ENCODE peak calls at places on chromosomes 2 and 18, in six cellular contexts. S, N, R, B, A and T are unnamed samples.
A peak's percentile ranks its signal among the peaks of the same experiment; 100 is the strongest.

GRCh38 chr2:239296020-239296932 is 104.5 kb downstream of the HDAC4 start:
- DNase-seq in S (peak; percentile 13), R (no peak), A (peak; percentile 11), N (no peak), B (no peak), T (peak; percentile 64)

GRCh38 chr2:62471816-62472215 is 34.2 kb downstream of the TMEM17 start:
- DNase-seq in R (no peak), B (no peak), A (no peak), N (no peak), S (no peak), T (no peak)

GRCh38 chr2:215727507-215728503 is 285.5 kb downstream of the MREG start:
- DNase-seq in A (no peak), B (no peak), S (no peak), R (no peak), N (no peak), T (no peak)

GRCh38 chr18:62452280-62452824 is 70.5 kb upstream of the ZCCHC2 start:
- DNase-seq in N (no peak), A (no peak), R (peak; percentile 22), B (no peak), S (no peak), T (no peak)

GRCh38 chr2:11680901-11681721 is 11.1 kb upstream of the NTSR2 start:
- DNase-seq in N (no peak), S (no peak), A (no peak), R (no peak), B (no peak), T (peak; percentile 15)

GRCh38 chr2:236642584-236643291 is 73.1 kb downstream of the ACKR3 start:
- DNase-seq in R (peak; percentile 26), A (peak; percentile 91), S (peak; percentile 73), N (no peak), B (no peak), T (peak; percentile 98)

GRCh38 chr2:11416191-11416590 is 49.8 kb downstream of the E2F6 start:
- DNase-seq in A (no peak), B (no peak), N (no peak), S (no peak), R (no peak), T (no peak)

GRCh38 chr2:11203480-11203879 is 48.2 kb downstream of the SLC66A3 start:
- DNase-seq in S (no peak), A (no peak), B (peak; percentile 2), N (no peak), R (peak; percentile 71), T (no peak)

GRCh38 chr18:44958450-44958849 is 277.8 kb downstream of the SETBP1 start:
- DNase-seq in B (no peak), S (no peak), N (no peak), A (no peak), R (no peak), T (no peak)

GRCh38 chr2:190504912-190505311 is 29.6 kb downstream of the NEMP2 start:
- DNase-seq in N (no peak), B (no peak), S (no peak), R (no peak), A (no peak), T (no peak)

GRCh38 chr2:143939976-143940375 is 579.9 kb downstream of the ZEB2 start:
- DNase-seq in R (no peak), N (no peak), B (no peak), S (no peak), A (no peak), T (no peak)

GRCh38 chr2:217484046-217484445 is 518.7 kb downstream of the TNS1 start:
- DNase-seq in N (no peak), R (no peak), S (no peak), A (no peak), B (no peak), T (no peak)

GRCh38 chr18:50961974-50962373 is 5.9 kb upstream of the ELAC1 start:
- DNase-seq in R (no peak), B (no peak), S (no peak), A (no peak), N (no peak), T (no peak)

GRCh38 chr2:137910641-137911040 is 53.6 kb upstream of the HNMT start:
- DNase-seq in R (no peak), B (no peak), N (no peak), S (no peak), A (no peak), T (no peak)

GRCh38 chr2:37219046-37219445 is 12.3 kb downstream of the CEBPZ start:
- DNase-seq in A (no peak), S (no peak), R (no peak), N (no peak), B (no peak), T (no peak)

GRCh38 chr2:197378494-197378972 is 56.3 kb downstream of the SF3B1 start:
- DNase-seq in B (no peak), R (peak; percentile 44), S (peak; percentile 52), N (peak; percentile 48), A (no peak), T (no peak)

GRCh38 chr2:156182132-156182531 is 150.4 kb downstream of the NR4A2 start:
- DNase-seq in R (no peak), A (no peak), N (no peak), S (peak; percentile 29), B (no peak), T (no peak)

GRCh38 chr2:43943809-43944452 is 51.9 kb downstream of the LRPPRC start:
- DNase-seq in S (no peak), N (no peak), R (no peak), A (no peak), B (no peak), T (no peak)

GRCh38 chr2:66478729-66479316 is 43.9 kb downstream of the MEIS1 start:
- DNase-seq in A (no peak), N (no peak), S (no peak), B (no peak), R (no peak), T (no peak)

GRCh38 chr18:76995896-76996295 is 136.7 kb downstream of the MBP start:
- DNase-seq in B (no peak), N (no peak), R (no peak), S (no peak), A (no peak), T (no peak)

GRCh38 chr18:76993085-76993382 is 139.5 kb downstream of the MBP start:
- DNase-seq in R (no peak), S (no peak), N (no peak), A (no peak), B (no peak), T (no peak)

GRCh38 chr18:76992226-76993084 is 140.1 kb downstream of the MBP start:
- DNase-seq in R (no peak), S (no peak), A (no peak), N (no peak), B (no peak), T (no peak)

GRCh38 chr18:76994086-76994654 is 138.4 kb downstream of the MBP start:
- DNase-seq in R (no peak), A (no peak), N (no peak), B (no peak), S (no peak), T (no peak)

GRCh38 chr18:76993573-76993972 is 139.0 kb downstream of the MBP start:
- DNase-seq in N (no peak), A (no peak), B (no peak), S (no peak), R (no peak), T (no peak)
- H3K4me3 ChIP-seq in N (no peak overlapping the region), A (no peak overlapping the region), B (no peak overlapping the region), S (no peak overlapping the region), R (no peak overlapping the region), T (no peak overlapping the region)

GRCh38 chr2:24117902-24118301 is 5.2 kb downstream of the PFN4 start:
- DNase-seq in B (no peak), N (no peak), A (no peak), R (no peak), S (no peak), T (no peak)
- TF ChIP-seq EP300 in B (no peak), N (no peak), A (no peak), R (no peak), S (no peak), T (no peak)

GRCh38 chr18:53408271-53408670 is 816.2 kb downstream of the MBD2 start:
- DNase-seq in R (no peak), B (no peak), S (no peak), A (no peak), N (no peak), T (no peak)
- H3K4me3 ChIP-seq in R (no peak overlapping the region), B (no peak overlapping the region), S (no peak overlapping the region), A (no peak overlapping the region), N (no peak overlapping the region), T (no peak overlapping the region)

GRCh38 chr2:231056453-231057416 is at the start of gene PSMD1:
- DNase-seq in N (peak; percentile 84), R (peak; percentile 87), S (peak; percentile 93), B (peak; percentile 80), A (peak; percentile 81), T (peak; percentile 95)
- TF ChIP-seq EP300 in N (no peak), R (no peak), S (no peak), B (no peak), A (peak; percentile 42), T (no peak)

DNA sequence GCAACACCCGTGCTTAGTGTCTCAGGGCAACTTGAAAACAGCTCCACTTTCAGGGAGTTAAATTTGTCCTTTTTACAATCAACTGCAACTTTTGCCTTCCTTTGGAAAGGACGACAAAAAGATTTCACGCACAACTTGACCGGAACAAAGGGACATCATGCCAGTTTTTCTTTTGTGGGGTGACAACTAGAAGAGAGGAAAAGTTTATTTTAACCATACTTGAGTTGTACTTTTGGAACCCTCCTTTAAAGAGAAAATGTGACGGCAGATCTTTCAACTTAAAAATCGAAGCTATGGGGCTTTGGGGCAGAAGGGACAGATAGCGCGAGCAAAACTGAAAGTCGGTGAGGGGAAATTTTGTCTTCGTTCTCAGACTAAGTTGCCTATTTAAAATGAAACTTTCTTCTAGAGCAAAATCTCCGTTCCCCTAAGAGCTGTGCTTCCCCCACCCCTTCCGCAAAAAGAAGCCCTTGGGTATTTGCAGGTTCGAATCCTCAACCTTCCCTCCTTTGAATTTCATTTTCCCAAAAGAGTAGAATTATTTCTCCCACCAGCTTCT is 5.5 kb upstream of the ONECUT2 start:
- DNase-seq in B (no peak), R (no peak), A (no peak), N (no peak), S (no peak), T (no peak)
- H3K4me3 ChIP-seq in B (peak overlapping the region; percentile 32), R (no peak overlapping the region), A (no peak overlapping the region), N (no peak overlapping the region), S (peak overlapping the region; percentile 7), T (no peak overlapping the region)